ENCODE peak calls at places on chromosomes 16 and 17, in eight cellular contexts. One of them, this sample, is unnamed.

GRCh38 chr16:2015947-2016208 is 3.7 kb upstream of the NPW start:
- DNase-seq in A549: no peak
- DNase-seq in endodermal cell: no peak
- DNase-seq in upper lobe of right lung: no peak
- DNase-seq in psoas muscle: peak
- DNase-seq in fibroblast of pulmonary artery: no peak
- DNase-seq in kidney epithelial cell: no peak
- DNase-seq in heart left ventricle: no peak
- DNase-seq in this sample: no peak

GRCh38 chr17:45639297-45639849 is 144.7 kb upstream of the CRHR1 start:
- DNase-seq in A549: no peak
- DNase-seq in endodermal cell: no peak
- DNase-seq in upper lobe of right lung: no peak
- DNase-seq in psoas muscle: no peak
- DNase-seq in fibroblast of pulmonary artery: no peak
- DNase-seq in kidney epithelial cell: no peak
- DNase-seq in heart left ventricle: no peak
- DNase-seq in this sample: peak

GRCh38 chr17:82108038-82108998 is 10.3 kb upstream of the FASN start:
- DNase-seq in A549: no peak
- DNase-seq in endodermal cell: peak
- DNase-seq in upper lobe of right lung: no peak
- DNase-seq in psoas muscle: peak
- DNase-seq in fibroblast of pulmonary artery: no peak
- DNase-seq in kidney epithelial cell: no peak
- DNase-seq in heart left ventricle: no peak
- DNase-seq in this sample: no peak

GRCh38 chr17:50946891-50947843 is 81.0 kb upstream of the TOB1 start:
- DNase-seq in A549: no peak
- DNase-seq in endodermal cell: peak
- DNase-seq in upper lobe of right lung: no peak
- DNase-seq in psoas muscle: peak
- DNase-seq in fibroblast of pulmonary artery: no peak
- DNase-seq in kidney epithelial cell: no peak
- DNase-seq in heart left ventricle: no peak
- DNase-seq in this sample: no peak

GRCh38 chr16:69077251-69077650 is 28.2 kb upstream of the HAS3 start:
- DNase-seq in A549: no peak
- DNase-seq in endodermal cell: no peak
- DNase-seq in upper lobe of right lung: no peak
- DNase-seq in psoas muscle: no peak
- DNase-seq in fibroblast of pulmonary artery: no peak
- DNase-seq in kidney epithelial cell: peak
- DNase-seq in heart left ventricle: no peak
- DNase-seq in this sample: peak

GRCh38 chr16:2983706-2984136 is 3.5 kb upstream of the PKMYT1 start:
- DNase-seq in A549: peak
- DNase-seq in endodermal cell: peak
- DNase-seq in upper lobe of right lung: peak
- DNase-seq in psoas muscle: peak
- DNase-seq in fibroblast of pulmonary artery: peak
- DNase-seq in kidney epithelial cell: no peak
- DNase-seq in heart left ventricle: peak
- DNase-seq in this sample: peak

GRCh38 chr16:61665512-61665911 is 370.7 kb downstream of the CDH8 start:
- DNase-seq in A549: no peak
- DNase-seq in endodermal cell: no peak
- DNase-seq in upper lobe of right lung: no peak
- DNase-seq in psoas muscle: no peak
- DNase-seq in fibroblast of pulmonary artery: no peak
- DNase-seq in kidney epithelial cell: no peak
- DNase-seq in heart left ventricle: no peak
- DNase-seq in this sample: no peak

GRCh38 chr17:70929226-70929625 is 759.9 kb downstream of the KCNJ2 start:
- DNase-seq in A549: no peak
- DNase-seq in endodermal cell: no peak
- DNase-seq in upper lobe of right lung: no peak
- DNase-seq in psoas muscle: no peak
- DNase-seq in fibroblast of pulmonary artery: peak
- DNase-seq in kidney epithelial cell: no peak
- DNase-seq in heart left ventricle: no peak
- DNase-seq in this sample: peak

GRCh38 chr16:50326835-50327465 is 41.8 kb downstream of the BRD7 start:
- DNase-seq in A549: no peak
- DNase-seq in endodermal cell: peak
- DNase-seq in upper lobe of right lung: no peak
- DNase-seq in psoas muscle: no peak
- DNase-seq in fibroblast of pulmonary artery: peak
- DNase-seq in kidney epithelial cell: no peak
- DNase-seq in heart left ventricle: no peak
- DNase-seq in this sample: peak

GRCh38 chr17:31582151-31582907 is 190.9 kb downstream of the RAB11FIP4 start:
- DNase-seq in A549: no peak
- DNase-seq in endodermal cell: no peak
- DNase-seq in upper lobe of right lung: peak
- DNase-seq in psoas muscle: peak
- DNase-seq in fibroblast of pulmonary artery: peak
- DNase-seq in kidney epithelial cell: no peak
- DNase-seq in heart left ventricle: peak
- DNase-seq in this sample: peak

GRCh38 chr17:78840530-78840779 is 159 bp downstream of the USP36 start:
- DNase-seq in A549: no peak
- DNase-seq in endodermal cell: no peak
- DNase-seq in upper lobe of right lung: no peak
- DNase-seq in psoas muscle: no peak
- DNase-seq in fibroblast of pulmonary artery: no peak
- DNase-seq in kidney epithelial cell: no peak
- DNase-seq in heart left ventricle: no peak
- DNase-seq in this sample: no peak

GRCh38 chr16:77297996-77298637 is 98.9 kb downstream of the SYCE1L start:
- DNase-seq in A549: no peak
- DNase-seq in endodermal cell: no peak
- DNase-seq in upper lobe of right lung: no peak
- DNase-seq in psoas muscle: no peak
- DNase-seq in fibroblast of pulmonary artery: no peak
- DNase-seq in kidney epithelial cell: peak
- DNase-seq in heart left ventricle: no peak
- DNase-seq in this sample: no peak

GRCh38 chr16:55147401-55147800 is 176.6 kb upstream of the IRX6 start:
- DNase-seq in A549: no peak
- DNase-seq in endodermal cell: no peak
- DNase-seq in upper lobe of right lung: no peak
- DNase-seq in psoas muscle: no peak
- DNase-seq in fibroblast of pulmonary artery: no peak
- DNase-seq in kidney epithelial cell: no peak
- DNase-seq in heart left ventricle: no peak
- DNase-seq in this sample: no peak

GRCh38 chr16:57268804-57269800 is 15.4 kb downstream of the PLLP start:
- DNase-seq in A549: no peak
- DNase-seq in endodermal cell: peak
- DNase-seq in upper lobe of right lung: peak
- DNase-seq in psoas muscle: peak
- DNase-seq in fibroblast of pulmonary artery: peak
- DNase-seq in kidney epithelial cell: no peak
- DNase-seq in heart left ventricle: peak
- DNase-seq in this sample: no peak

GRCh38 chr17:28038802-28039600 is 3.5 kb upstream of the NLK start:
- DNase-seq in A549: no peak
- DNase-seq in endodermal cell: no peak
- DNase-seq in upper lobe of right lung: no peak
- DNase-seq in psoas muscle: no peak
- DNase-seq in fibroblast of pulmonary artery: peak
- DNase-seq in kidney epithelial cell: no peak
- DNase-seq in heart left ventricle: no peak
- DNase-seq in this sample: peak

GRCh38 chr17:68195667-68196393 is 52.0 kb upstream of the AMZ2 start:
- DNase-seq in A549: no peak
- DNase-seq in endodermal cell: peak
- DNase-seq in upper lobe of right lung: no peak
- DNase-seq in psoas muscle: no peak
- DNase-seq in fibroblast of pulmonary artery: no peak
- DNase-seq in kidney epithelial cell: no peak
- DNase-seq in heart left ventricle: peak
- DNase-seq in this sample: peak

GRCh38 chr17:68785565-68786486 is 169.4 kb downstream of the ABCA8 start:
- DNase-seq in A549: no peak
- DNase-seq in endodermal cell: no peak
- DNase-seq in upper lobe of right lung: no peak
- DNase-seq in psoas muscle: no peak
- DNase-seq in fibroblast of pulmonary artery: no peak
- DNase-seq in kidney epithelial cell: no peak
- DNase-seq in heart left ventricle: no peak
- DNase-seq in this sample: no peak

GRCh38 chr17:50872710-50873424 is 6.7 kb upstream of the TOB1 start:
- DNase-seq in A549: no peak
- DNase-seq in endodermal cell: peak
- DNase-seq in upper lobe of right lung: no peak
- DNase-seq in psoas muscle: peak
- DNase-seq in fibroblast of pulmonary artery: peak
- DNase-seq in kidney epithelial cell: no peak
- DNase-seq in heart left ventricle: no peak
- DNase-seq in this sample: peak

GRCh38 chr16:74723224-74723623 is 22.6 kb upstream of the MLKL start:
- DNase-seq in A549: no peak
- DNase-seq in endodermal cell: no peak
- DNase-seq in upper lobe of right lung: no peak
- DNase-seq in psoas muscle: peak
- DNase-seq in fibroblast of pulmonary artery: no peak
- DNase-seq in kidney epithelial cell: no peak
- DNase-seq in heart left ventricle: no peak
- DNase-seq in this sample: no peak

GRCh38 chr16:74725641-74726040 is 25.0 kb upstream of the MLKL start:
- DNase-seq in A549: no peak
- DNase-seq in endodermal cell: no peak
- DNase-seq in upper lobe of right lung: no peak
- DNase-seq in psoas muscle: peak
- DNase-seq in fibroblast of pulmonary artery: no peak
- DNase-seq in kidney epithelial cell: no peak
- DNase-seq in heart left ventricle: no peak
- DNase-seq in this sample: no peak

GRCh38 chr16:74726056-74726455 is 25.4 kb upstream of the MLKL start:
- DNase-seq in A549: no peak
- DNase-seq in endodermal cell: no peak
- DNase-seq in upper lobe of right lung: no peak
- DNase-seq in psoas muscle: peak
- DNase-seq in fibroblast of pulmonary artery: no peak
- DNase-seq in kidney epithelial cell: no peak
- DNase-seq in heart left ventricle: no peak
- DNase-seq in this sample: no peak

GRCh38 chr16:74726736-74727135 is 26.1 kb upstream of the MLKL start:
- DNase-seq in A549: no peak
- DNase-seq in endodermal cell: peak
- DNase-seq in upper lobe of right lung: no peak
- DNase-seq in psoas muscle: peak
- DNase-seq in fibroblast of pulmonary artery: no peak
- DNase-seq in kidney epithelial cell: no peak
- DNase-seq in heart left ventricle: no peak
- DNase-seq in this sample: no peak

DNA sequence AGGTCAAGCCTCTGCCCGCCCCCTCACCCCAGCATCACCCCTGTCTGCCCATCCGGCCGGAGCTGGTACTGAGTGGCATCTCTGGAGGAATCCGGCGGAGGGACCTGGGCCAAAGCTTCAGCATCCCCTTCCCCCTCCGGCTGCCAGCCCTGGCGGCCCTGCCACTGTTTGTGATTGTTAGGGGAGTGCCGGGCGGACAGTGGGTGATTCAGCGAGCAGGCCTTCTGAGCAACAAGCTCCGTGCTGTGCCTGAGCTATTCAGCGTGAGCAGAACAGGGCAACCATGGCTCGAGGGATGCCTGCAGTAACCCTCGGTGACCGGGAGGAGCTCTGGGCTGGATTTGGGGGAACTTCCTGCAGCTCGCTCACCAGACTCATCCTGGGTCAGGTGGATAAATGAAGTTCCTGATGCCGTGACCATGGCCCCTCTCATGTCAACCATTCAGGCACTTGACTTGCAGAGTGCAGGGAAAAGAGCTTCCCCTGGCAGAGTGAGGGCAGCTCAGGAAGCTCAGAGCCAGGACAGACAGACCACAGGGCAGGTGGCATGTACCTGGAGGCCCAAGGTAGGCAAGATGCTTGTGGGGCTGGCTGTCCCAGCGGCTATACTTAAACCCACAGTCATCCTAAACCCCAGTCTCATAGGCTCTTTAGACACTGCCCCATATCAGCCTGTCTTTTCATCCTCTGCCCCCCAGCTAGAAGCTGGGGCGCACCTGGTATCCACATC is 24.3 kb upstream of the MLKL start:
- DNase-seq in A549: no peak
- DNase-seq in endodermal cell: no peak
- DNase-seq in upper lobe of right lung: no peak
- DNase-seq in psoas muscle: peak
- DNase-seq in fibroblast of pulmonary artery: peak
- DNase-seq in kidney epithelial cell: peak
- DNase-seq in heart left ventricle: no peak
- DNase-seq in this sample: peak
- TF ChIP-seq CTCF in A549: no peak
- TF ChIP-seq CTCF in endodermal cell: peak
- TF ChIP-seq CTCF in upper lobe of right lung: no peak
- TF ChIP-seq CTCF in psoas muscle: no peak
- TF ChIP-seq CTCF in fibroblast of pulmonary artery: peak
- TF ChIP-seq CTCF in kidney epithelial cell: peak
- TF ChIP-seq CTCF in heart left ventricle: no peak
- TF ChIP-seq CTCF in this sample: peak

GRCh38 chr16:86093801-86094750 is 195.1 kb downstream of the IRF8 start:
- DNase-seq in A549: no peak
- DNase-seq in endodermal cell: peak
- DNase-seq in upper lobe of right lung: peak
- DNase-seq in psoas muscle: no peak
- DNase-seq in fibroblast of pulmonary artery: no peak
- DNase-seq in kidney epithelial cell: no peak
- DNase-seq in heart left ventricle: no peak
- DNase-seq in this sample: no peak
- TF ChIP-seq CTCF in A549: no peak
- TF ChIP-seq CTCF in endodermal cell: peak
- TF ChIP-seq CTCF in upper lobe of right lung: peak
- TF ChIP-seq CTCF in psoas muscle: no peak
- TF ChIP-seq CTCF in fibroblast of pulmonary artery: no peak
- TF ChIP-seq CTCF in kidney epithelial cell: no peak
- TF ChIP-seq CTCF in heart left ventricle: no peak
- TF ChIP-seq CTCF in this sample: no peak

GRCh38 chr17:74770498-74771318 is 5.4 kb downstream of the NAT9 start:
- DNase-seq in A549: peak
- DNase-seq in endodermal cell: peak
- DNase-seq in upper lobe of right lung: peak
- DNase-seq in psoas muscle: peak
- DNase-seq in fibroblast of pulmonary artery: peak
- DNase-seq in kidney epithelial cell: no peak
- DNase-seq in heart left ventricle: peak
- DNase-seq in this sample: peak
- TF ChIP-seq CTCF in A549: peak
- TF ChIP-seq CTCF in endodermal cell: peak
- TF ChIP-seq CTCF in upper lobe of right lung: peak
- TF ChIP-seq CTCF in psoas muscle: peak
- TF ChIP-seq CTCF in fibroblast of pulmonary artery: peak
- TF ChIP-seq CTCF in kidney epithelial cell: peak
- TF ChIP-seq CTCF in heart left ventricle: peak
- TF ChIP-seq CTCF in this sample: peak

DNA sequence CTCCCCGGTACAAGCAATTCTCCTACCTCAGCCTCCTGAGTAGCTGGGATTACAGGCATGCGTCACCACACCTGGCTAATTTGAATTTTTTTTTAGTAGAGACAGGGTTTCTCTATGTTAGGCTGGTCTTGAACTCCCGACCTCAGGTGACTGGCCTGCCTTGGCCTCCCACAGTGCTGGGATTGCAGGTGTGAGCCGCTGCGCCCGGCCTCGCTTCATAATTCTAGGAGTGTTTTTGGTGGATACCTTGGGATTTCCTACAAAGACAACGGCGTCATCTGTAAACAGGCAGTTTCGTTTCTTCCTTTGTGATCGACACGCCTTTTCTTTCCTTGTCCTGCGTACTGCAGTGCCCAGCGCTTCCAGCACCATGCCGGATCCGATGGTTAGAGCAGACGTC is 60.9 kb upstream of the GNG13 start:
- DNase-seq in A549: no peak
- DNase-seq in endodermal cell: no peak
- DNase-seq in upper lobe of right lung: no peak
- DNase-seq in psoas muscle: no peak
- DNase-seq in fibroblast of pulmonary artery: no peak
- DNase-seq in kidney epithelial cell: no peak
- DNase-seq in heart left ventricle: no peak
- DNase-seq in this sample: no peak
- TF ChIP-seq CTCF in A549: no peak
- TF ChIP-seq CTCF in endodermal cell: no peak
- TF ChIP-seq CTCF in upper lobe of right lung: no peak
- TF ChIP-seq CTCF in psoas muscle: no peak
- TF ChIP-seq CTCF in fibroblast of pulmonary artery: no peak
- TF ChIP-seq CTCF in kidney epithelial cell: no peak
- TF ChIP-seq CTCF in heart left ventricle: no peak
- TF ChIP-seq CTCF in this sample: no peak

This sample was measured in foreskin fibroblast.